ENCODE peak calls at places on chromosomes 5 and 9, in five cellular contexts. Q is mammary epithelial cell; W is neuronal stem cell; X is heart right ventricle; U is stimulated activated CD4-positive, alpha-beta T cell treated with anti-CD3 and anti-CD28 coated beads, TNF-alpha, amount 100 ng/mL, for 4 hours. E is an unnamed sample.

GRCh38 chr5:61184708-61185107 is 22.4 kb upstream of the SMIM15 start:
- DNase-seq in Q (no peak), W (no peak), X (no peak), U (no peak), E (no peak)

GRCh38 chr5:61228691-61229280 is 66.5 kb upstream of the SMIM15 start:
- DNase-seq in Q (peak), W (no peak), X (no peak), U (no peak), E (peak)

GRCh38 chr5:136677219-136677618 is 311.9 kb upstream of the TRPC7 start:
- DNase-seq in Q (no peak), W (no peak), X (no peak), U (no peak), E (no peak)

GRCh38 chr5:96172436-96172835 is 210.8 kb upstream of the ELL2 start:
- DNase-seq in Q (no peak), W (no peak), X (no peak), U (no peak), E (peak)

GRCh38 chr5:40834391-40834848 is 602 bp downstream of the RPL37 start:
- DNase-seq in Q (no peak), W (no peak), X (no peak), U (no peak), E (no peak)

GRCh38 chr5:152529456-152529855 is 124.4 kb upstream of the NMUR2 start:
- DNase-seq in Q (no peak), W (no peak), X (no peak), U (no peak), E (no peak)

GRCh38 chr5:75510836-75511434 is 494 bp downstream of the CERT1 start:
- DNase-seq in Q (no peak), W (peak), X (peak), U (peak), E (no peak)

GRCh38 chr9:122474561-122474960 is 3.2 kb downstream of the OR1J1 start:
- DNase-seq in Q (no peak), W (no peak), X (no peak), U (no peak), E (no peak)

GRCh38 chr5:1218351-1219080 is 6.7 kb upstream of the SLC6A18 start:
- DNase-seq in Q (no peak), W (no peak), X (no peak), U (no peak), E (no peak)

GRCh38 chr9:130172858-130173461 is 756 bp downstream of the NCS1 start:
- DNase-seq in Q (no peak), W (no peak), X (no peak), U (peak), E (no peak)

GRCh38 chr9:85041737-85042136 is 372.2 kb downstream of the NTRK2 start:
- DNase-seq in Q (no peak), W (no peak), X (no peak), U (no peak), E (no peak)

GRCh38 chr5:157479166-157479565 is 19.2 kb downstream of the NIPAL4 start:
- DNase-seq in Q (peak), W (no peak), X (no peak), U (no peak), E (no peak)

GRCh38 chr5:179420476-179420875 is 75.2 kb upstream of the ADAMTS2 start:
- DNase-seq in Q (no peak), W (no peak), X (no peak), U (no peak), E (no peak)

GRCh38 chr9:120331913-120332312 is 248.1 kb downstream of the CDK5RAP2 start:
- DNase-seq in Q (peak), W (no peak), X (no peak), U (no peak), E (peak)

GRCh38 chr9:87816041-87816440 is 66.6 kb upstream of the SPATA31E1 start:
- DNase-seq in Q (no peak), W (no peak), X (no peak), U (no peak), E (no peak)

GRCh38 chr5:113510836-113511451 is 2.5 kb upstream of the YTHDC2 start:
- DNase-seq in Q (peak), W (no peak), X (no peak), U (no peak), E (peak)

GRCh38 chr9:95815961-95816360 is 59.5 kb upstream of the ERCC6L2 start:
- DNase-seq in Q (no peak), W (no peak), X (no peak), U (no peak), E (no peak)

GRCh38 chr9:113587471-113588031 is 124.0 kb downstream of the RGS3 start:
- DNase-seq in Q (no peak), W (no peak), X (peak), U (no peak), E (no peak)

GRCh38 chr5:36079200-36079761 is 12.6 kb upstream of the UGT3A2 start:
- DNase-seq in Q (peak), W (peak), X (no peak), U (no peak), E (peak)

GRCh38 chr5:96049398-96050272 is 88.0 kb upstream of the ELL2 start:
- DNase-seq in Q (peak), W (no peak), X (no peak), U (no peak), E (peak)

GRCh38 chr5:26940981-26941380 is 97.4 kb downstream of the CDH9 start:
- DNase-seq in Q (peak), W (no peak), X (no peak), U (no peak), E (peak)

GRCh38 chr5:150999704-151000452 is 20.5 kb upstream of the GPX3 start:
- DNase-seq in Q (peak), W (no peak), X (peak), U (no peak), E (no peak)

E was measured in foreskin keratinocyte.